ENCODE peak calls at places on chromosomes 13 and 19, in nine cellular contexts. K, V, M, C, I, T, J, O and A are unnamed samples.

GRCh38 chr13:77031869-77032268 is 4.9 kb upstream of the FBXL3 start:
- DNase-seq in K (no peak), V (no peak), M (no peak), C (peak; percentile 9), I (no peak), T (no peak), J (no peak), O (no peak), A (no peak)

GRCh38 chr13:72489751-72490150 is 237.7 kb downstream of the MZT1 start:
- DNase-seq in K (no peak), V (no peak), M (no peak), C (no peak), I (no peak), T (no peak), J (no peak), O (no peak), A (no peak)

GRCh38 chr19:33797821-33798633 is 1.4 kb downstream of the KCTD15 start:
- DNase-seq in K (no peak), V (no peak), M (no peak), C (peak; percentile 86), I (peak; percentile 61), T (peak; percentile 71), J (no peak), O (no peak), A (no peak)

GRCh38 chr13:59103004-59103768 is 1060.5 kb downstream of the DIAPH3 start:
- DNase-seq in K (no peak), V (no peak), M (no peak), C (no peak), I (no peak), T (no peak), J (no peak), O (no peak), A (no peak)

GRCh38 chr19:5093953-5094718 is 125.2 kb downstream of the KDM4B start:
- DNase-seq in K (no peak), V (no peak), M (no peak), C (peak; percentile 43), I (no peak), T (no peak), J (no peak), O (no peak), A (no peak)

GRCh38 chr19:2634228-2634951 is 68.1 kb downstream of the GNG7 start:
- DNase-seq in K (no peak), V (no peak), M (no peak), C (no peak), I (no peak), T (no peak), J (no peak), O (no peak), A (no peak)

GRCh38 chr19:17681505-17682125 is 6.5 kb downstream of the UNC13A start:
- DNase-seq in K (no peak), V (no peak), M (peak; percentile 69), C (no peak), I (no peak), T (peak; percentile 51), J (no peak), O (peak; percentile 38), A (peak; percentile 10)

GRCh38 chr13:73370066-73370465 is 311.3 kb downstream of the KLF5 start:
- DNase-seq in K (no peak), V (no peak), M (no peak), C (no peak), I (no peak), T (no peak), J (no peak), O (no peak), A (no peak)

GRCh38 chr13:97879646-97880297 is 73.7 kb upstream of the IPO5 start:
- DNase-seq in K (peak; percentile 12), V (no peak), M (no peak), C (no peak), I (no peak), T (no peak), J (no peak), O (peak; percentile 69), A (peak; percentile 84)

GRCh38 chr19:55451522-55452380 is 8.7 kb upstream of the SHISA7 start:
- DNase-seq in K (no peak), V (no peak), M (peak; percentile 51), C (no peak), I (no peak), T (no peak), J (no peak), O (no peak), A (no peak)

GRCh38 chr19:7844405-7844804 is 14.4 kb downstream of the EVI5L start:
- DNase-seq in K (no peak), V (no peak), M (no peak), C (no peak), I (no peak), T (no peak), J (no peak), O (no peak), A (no peak)

GRCh38 chr13:77544365-77544764 is 8.9 kb downstream of the SCEL start:
- DNase-seq in K (no peak), V (no peak), M (no peak), C (no peak), I (no peak), T (peak; percentile 84), J (no peak), O (peak; percentile 48), A (no peak)

DNA sequence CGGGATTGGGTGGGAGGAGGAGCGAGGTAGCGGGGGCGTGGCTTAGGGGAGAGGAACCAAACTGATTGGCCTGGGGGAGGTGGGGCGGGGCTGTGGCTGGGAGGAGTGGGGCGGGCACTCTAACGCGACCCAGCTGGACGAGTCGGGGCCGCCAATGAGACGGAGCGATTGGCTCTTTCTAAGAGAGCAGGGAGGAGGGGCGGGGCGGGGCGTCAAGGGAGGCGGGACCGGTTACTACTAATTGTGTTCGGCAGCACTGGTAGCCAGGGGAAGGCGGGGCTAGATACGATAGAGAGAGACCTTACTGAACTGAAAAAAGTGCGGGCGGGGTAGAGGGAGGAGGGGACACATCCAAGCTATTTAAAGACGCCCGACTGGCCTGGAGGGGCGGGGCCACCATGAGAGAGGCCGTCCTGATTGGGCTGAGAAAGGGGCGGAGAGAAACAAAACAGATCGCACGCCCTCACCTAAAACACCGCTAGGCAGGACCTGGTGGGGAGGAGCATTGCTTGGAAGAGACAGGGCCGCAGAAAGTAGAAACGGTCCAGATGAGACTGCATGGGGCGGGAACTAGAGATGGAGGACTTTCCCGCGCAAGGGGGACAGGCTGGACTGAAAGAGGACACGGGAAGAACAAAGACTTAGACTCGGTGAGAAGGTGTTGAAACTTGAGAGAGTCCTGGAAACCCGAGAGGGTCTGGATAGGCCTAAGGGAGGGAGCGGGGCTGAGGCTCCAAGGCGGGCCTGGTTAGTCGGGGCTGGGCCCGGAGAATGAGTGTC is at the start of gene KCNC3:
- DNase-seq in K (peak; percentile 99), V (peak; percentile 99), M (peak; percentile 20), C (peak; percentile 100), I (peak; percentile 100), T (peak; percentile 99), J (peak; percentile 88), O (peak; percentile 96), A (peak; percentile 10)
- H3K27ac ChIP-seq in K (peak within 1 kb of the TSS; percentile 81), V (peak within 1 kb of the TSS; percentile 72), M (no peak within 1 kb of the TSS), C (peak within 1 kb of the TSS; percentile 83), I (peak within 1 kb of the TSS; percentile 95), T (peak within 1 kb of the TSS; percentile 76), J (peak within 1 kb of the TSS; percentile 6), O (peak within 1 kb of the TSS; percentile 56), A (no peak within 1 kb of the TSS)

GRCh38 chr19:47106819-47107200 is 6.8 kb downstream of the ZC3H4 start:
- DNase-seq in K (no peak), V (no peak), M (no peak), C (no peak), I (no peak), T (no peak), J (no peak), O (no peak), A (no peak)

GRCh38 chr19:47107953-47108746 is 5.4 kb downstream of the ZC3H4 start:
- DNase-seq in K (no peak), V (no peak), M (no peak), C (no peak), I (no peak), T (no peak), J (no peak), O (no peak), A (no peak)

GRCh38 chr19:47107201-47107952 is 6.2 kb downstream of the ZC3H4 start:
- DNase-seq in K (no peak), V (no peak), M (no peak), C (no peak), I (no peak), T (no peak), J (no peak), O (no peak), A (no peak)

GRCh38 chr19:47104678-47105077 is 8.9 kb downstream of the ZC3H4 start:
- DNase-seq in K (no peak), V (no peak), M (no peak), C (no peak), I (no peak), T (no peak), J (no peak), O (no peak), A (no peak)

DNA sequence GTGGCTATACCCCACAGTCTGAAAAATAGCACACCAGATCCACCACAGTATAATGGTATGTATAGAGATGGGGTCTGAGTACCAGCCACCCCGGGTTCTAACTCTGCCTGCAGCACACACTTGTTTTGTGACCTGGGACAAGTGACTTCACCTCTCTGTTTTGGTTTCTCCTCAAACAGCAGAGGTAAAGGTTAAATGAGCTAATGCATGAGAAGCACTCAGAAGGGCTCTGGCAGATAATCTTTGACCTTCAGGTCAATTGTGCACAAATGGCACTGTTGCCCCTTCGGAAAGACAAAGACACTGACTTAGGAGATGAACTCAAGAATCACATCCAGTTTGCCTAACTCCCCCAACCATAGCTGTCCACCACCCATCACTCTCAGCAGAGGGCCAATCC is 7.7 kb downstream of the ZC3H4 start:
- DNase-seq in K (no peak), V (no peak), M (no peak), C (no peak), I (no peak), T (no peak), J (no peak), O (no peak), A (no peak)
- H3K27ac ChIP-seq in K (no peak overlapping the region), V (no peak overlapping the region), M (no peak overlapping the region), C (no peak overlapping the region), I (no peak overlapping the region), T (peak overlapping the region; percentile 100), J (peak overlapping the region; percentile 99), O (peak overlapping the region; percentile 12), A (peak overlapping the region; percentile 8)

DNA sequence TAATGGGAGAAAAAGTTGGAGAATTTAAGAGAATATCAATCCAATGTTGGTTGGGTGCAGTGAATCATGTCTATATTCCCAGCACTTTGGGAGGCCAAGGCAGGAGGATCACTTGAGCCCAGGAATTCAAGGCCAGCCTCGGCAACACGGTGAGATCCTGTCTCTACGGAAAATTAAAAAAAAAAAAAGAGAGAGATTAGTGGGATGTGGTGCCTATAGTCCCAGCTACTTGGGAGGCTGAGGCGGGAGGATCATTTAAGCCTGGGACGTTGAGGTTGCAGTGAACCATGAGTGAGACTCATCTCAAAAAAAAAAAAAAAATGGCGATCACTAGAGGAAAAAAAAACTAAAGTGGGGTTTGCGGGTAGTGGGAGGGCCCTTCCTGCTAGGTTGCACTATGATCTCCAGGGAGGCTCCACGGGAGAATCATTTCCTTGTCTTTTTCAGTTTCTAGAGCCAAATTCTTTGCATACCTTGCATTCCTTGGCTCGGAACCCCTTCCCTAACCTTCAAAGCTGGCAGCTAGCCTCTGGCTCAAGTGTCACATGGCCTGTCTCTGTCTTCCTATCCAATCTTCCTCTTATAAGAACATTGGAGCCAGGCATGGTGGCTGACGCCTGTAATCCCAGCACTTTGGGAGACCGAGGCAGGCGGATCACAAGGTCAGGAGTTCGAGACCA is 5.8 kb upstream of the ERCC2 start:
- DNase-seq in K (peak; percentile 13), V (no peak), M (no peak), C (no peak), I (peak; percentile 75), T (peak; percentile 61), J (no peak), O (peak; percentile 74), A (peak; percentile 28)
- H3K27ac ChIP-seq in K (peak overlapping the region; percentile 36), V (no peak overlapping the region), M (no peak overlapping the region), C (no peak overlapping the region), I (peak overlapping the region; percentile 85), T (peak overlapping the region; percentile 48), J (no peak overlapping the region), O (peak overlapping the region; percentile 88), A (peak overlapping the region; percentile 81)

GRCh38 chr13:111216166-111216960 is 101.3 kb downstream of the ARHGEF7 start:
- DNase-seq in K (no peak), V (no peak), M (peak; percentile 65), C (peak; percentile 73), I (peak; percentile 46), T (peak; percentile 43), J (no peak), O (peak; percentile 34), A (no peak)
- H3K27ac ChIP-seq in K (no peak overlapping the region), V (peak overlapping the region; percentile 40), M (peak overlapping the region; percentile 69), C (no peak overlapping the region), I (no peak overlapping the region), T (no peak overlapping the region), J (no peak overlapping the region), O (no peak overlapping the region), A (no peak overlapping the region)